ENCODE peak calls at places on chromosomes 11 and 22, in ten cellular contexts. G, Z, R, C, W, B, K, I, A and F are unnamed samples.

GRCh38 chr11:74453373-74453975 is 13.9 kb downstream of the KCNE3 start:
- DNase-seq in G (peak), Z (peak), R (peak), C (peak), W (peak), B (peak), K (peak), I (peak), A (peak), F (peak)

GRCh38 chr22:42907404-42908081 is 50.5 kb upstream of the ARFGAP3 start:
- DNase-seq in G (no peak), Z (no peak), R (no peak), C (no peak), W (no peak), B (no peak), K (no peak), I (no peak), A (peak), F (no peak)

GRCh38 chr11:39673994-39674393 is 1785.5 kb downstream of the LRRC4C start:
- DNase-seq in G (no peak), Z (no peak), R (no peak), C (no peak), W (no peak), B (no peak), K (no peak), I (no peak), A (no peak), F (no peak)

GRCh38 chr11:83510530-83511449 is 224.6 kb upstream of the CCDC90B start:
- DNase-seq in G (no peak), Z (no peak), R (no peak), C (no peak), W (no peak), B (no peak), K (no peak), I (no peak), A (no peak), F (no peak)

GRCh38 chr11:41018224-41018623 is 441.2 kb downstream of the LRRC4C start:
- DNase-seq in G (no peak), Z (no peak), R (no peak), C (no peak), W (no peak), B (no peak), K (no peak), I (no peak), A (no peak), F (no peak)

GRCh38 chr11:116461789-116462188 is 311.0 kb downstream of the BUD13 start:
- DNase-seq in G (no peak), Z (no peak), R (no peak), C (no peak), W (no peak), B (no peak), K (no peak), I (peak), A (no peak), F (no peak)

GRCh38 chr11:132886335-132886734 is 646.0 kb downstream of the OPCML start:
- DNase-seq in G (no peak), Z (no peak), R (no peak), C (no peak), W (no peak), B (peak), K (no peak), I (no peak), A (no peak), F (no peak)

GRCh38 chr11:17930544-17931144 is 82.2 kb downstream of the SERGEF start:
- DNase-seq in G (no peak), Z (no peak), R (no peak), C (no peak), W (no peak), B (no peak), K (no peak), I (peak), A (no peak), F (no peak)

GRCh38 chr11:120719348-120719747 is 207.8 kb downstream of the GRIK4 start:
- DNase-seq in G (no peak), Z (no peak), R (no peak), C (no peak), W (no peak), B (no peak), K (no peak), I (no peak), A (no peak), F (no peak)

GRCh38 chr11:8408151-8408930 is 144.7 kb upstream of the LMO1 start:
- DNase-seq in G (no peak), Z (no peak), R (no peak), C (no peak), W (no peak), B (no peak), K (no peak), I (no peak), A (no peak), F (no peak)

GRCh38 chr22:42263944-42264343 is 6.5 kb downstream of the TCF20 start:
- DNase-seq in G (no peak), Z (no peak), R (no peak), C (no peak), W (no peak), B (no peak), K (no peak), I (no peak), A (no peak), F (no peak)

GRCh38 chr22:49968831-49969661 is 8.5 kb downstream of the PIM3 start:
- DNase-seq in G (peak), Z (no peak), R (no peak), C (no peak), W (peak), B (no peak), K (no peak), I (no peak), A (peak), F (peak)

GRCh38 chr22:46129390-46130041 is 20.8 kb upstream of the PPARA start:
- DNase-seq in G (no peak), Z (no peak), R (no peak), C (no peak), W (peak), B (no peak), K (no peak), I (peak), A (no peak), F (no peak)

GRCh38 chr11:9314291-9315077 is at the start of gene TMEM41B:
- DNase-seq in G (peak), Z (peak), R (peak), C (peak), W (peak), B (peak), K (peak), I (peak), A (peak), F (peak)

GRCh38 chr22:32202539-32203180 is 2.2 kb downstream of the RFPL2 start:
- DNase-seq in G (no peak), Z (no peak), R (peak), C (peak), W (no peak), B (peak), K (peak), I (peak), A (no peak), F (no peak)

GRCh38 chr11:60118333-60118732 is 29.9 kb downstream of the MS4A2 start:
- DNase-seq in G (no peak), Z (no peak), R (no peak), C (no peak), W (no peak), B (no peak), K (no peak), I (peak), A (no peak), F (no peak)

GRCh38 chr11:115709297-115709696 is 205.1 kb upstream of the CADM1 start:
- DNase-seq in G (no peak), Z (no peak), R (no peak), C (no peak), W (no peak), B (no peak), K (no peak), I (peak), A (no peak), F (no peak)

GRCh38 chr22:50035131-50035881 is 22.7 kb upstream of the IL17REL start:
- DNase-seq in G (no peak), Z (no peak), R (no peak), C (no peak), W (no peak), B (no peak), K (no peak), I (no peak), A (no peak), F (no peak)

GRCh38 chr22:44276706-44277403 is 35.9 kb downstream of the SHISAL1 start:
- DNase-seq in G (no peak), Z (no peak), R (no peak), C (no peak), W (no peak), B (no peak), K (no peak), I (no peak), A (no peak), F (no peak)

GRCh38 chr11:94647926-94648325 is 80.8 kb downstream of the PIWIL4 start:
- DNase-seq in G (no peak), Z (no peak), R (no peak), C (no peak), W (no peak), B (no peak), K (no peak), I (no peak), A (no peak), F (no peak)

GRCh38 chr22:19643448-19644313 is 70.6 kb upstream of the SEPTIN5 start:
- DNase-seq in G (no peak), Z (no peak), R (no peak), C (no peak), W (no peak), B (peak), K (no peak), I (peak), A (no peak), F (no peak)

GRCh38 chr11:112289588-112290461 is 29.2 kb upstream of the PLET1 start:
- DNase-seq in G (peak), Z (no peak), R (no peak), C (peak), W (peak), B (peak), K (peak), I (peak), A (peak), F (no peak)

GRCh38 chr11:59368238-59369022 is 9.7 kb downstream of the OR5AN1 start:
- DNase-seq in G (no peak), Z (no peak), R (no peak), C (no peak), W (no peak), B (no peak), K (no peak), I (peak), A (no peak), F (no peak)

GRCh38 chr11:125070699-125071254 is 7.7 kb downstream of the SLC37A2 start:
- DNase-seq in G (no peak), Z (no peak), R (peak), C (peak), W (peak), B (peak), K (no peak), I (peak), A (peak), F (peak)

GRCh38 chr11:123194308-123195181 is 503 bp downstream of the CLMP start:
- DNase-seq in G (no peak), Z (no peak), R (no peak), C (no peak), W (peak), B (peak), K (peak), I (peak), A (no peak), F (peak)

GRCh38 chr11:14894657-14895598 is 2.9 kb upstream of the CYP2R1 start:
- DNase-seq in G (no peak), Z (no peak), R (no peak), C (no peak), W (peak), B (peak), K (no peak), I (peak), A (no peak), F (peak)

DNA sequence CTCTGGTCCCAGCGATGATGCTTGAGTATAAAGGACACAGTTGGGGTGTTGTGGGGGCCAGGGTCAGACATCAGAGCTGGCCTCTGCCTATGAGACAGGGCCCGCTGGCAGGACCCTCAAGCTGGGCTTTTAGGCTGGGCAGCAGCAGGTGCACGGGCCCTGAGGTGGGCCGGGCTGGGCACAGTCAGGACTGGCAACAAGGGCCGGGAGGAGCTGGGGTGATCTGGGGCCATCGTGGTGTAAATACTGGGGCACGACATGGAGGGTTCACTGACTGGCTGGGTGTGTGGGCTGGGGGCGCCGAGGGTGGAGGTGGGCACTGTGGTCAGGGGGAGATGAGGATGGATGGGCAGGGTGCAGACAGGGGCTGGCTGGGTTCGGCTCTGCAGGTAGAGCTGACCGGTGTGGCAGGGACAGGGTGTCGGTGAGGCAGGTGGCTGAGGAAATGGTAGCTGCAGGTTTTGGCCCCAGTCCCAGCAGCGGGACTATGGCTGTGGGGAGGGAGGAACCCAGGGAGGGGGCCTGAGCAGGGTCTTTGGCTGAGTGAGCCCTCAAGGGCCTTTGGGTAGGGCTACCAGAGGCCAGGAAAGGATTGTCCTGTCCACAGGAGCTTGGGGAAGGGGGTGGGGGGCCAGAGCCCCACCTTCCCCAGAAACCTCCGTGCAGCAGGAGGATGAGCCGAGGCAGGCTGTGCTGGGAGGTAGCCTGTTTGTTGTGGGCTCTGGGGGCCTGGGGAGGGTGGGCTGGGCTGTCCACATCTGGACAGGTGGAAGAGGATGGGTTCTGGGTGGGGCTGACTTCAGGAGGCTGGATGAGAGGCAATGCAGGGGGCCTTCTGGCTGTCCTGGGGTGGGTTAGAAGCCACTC is 81.4 kb downstream of the KCNQ1 start:
- DNase-seq in G (no peak), Z (no peak), R (no peak), C (peak), W (peak), B (no peak), K (no peak), I (no peak), A (no peak), F (peak)
- H3K4me3 ChIP-seq in G (no peak), Z (no peak), R (no peak), C (no peak), W (no peak), B (no peak), K (no peak), I (no peak), A (no peak), F (no peak)

GRCh38 chr11:119237515-119237914 is 31.4 kb downstream of the CBL start:
- DNase-seq in G (no peak), Z (no peak), R (no peak), C (no peak), W (no peak), B (no peak), K (no peak), I (no peak), A (no peak), F (no peak)
- H3K4me3 ChIP-seq in G (no peak), Z (no peak), R (no peak), C (no peak), W (no peak), B (no peak), K (no peak), I (no peak), A (no peak), F (no peak)

GRCh38 chr11:62879554-62879953 is 1.1 kb upstream of the SLC3A2 start:
- DNase-seq in G (no peak), Z (no peak), R (no peak), C (no peak), W (peak), B (no peak), K (no peak), I (peak), A (peak), F (peak)
- H3K4me3 ChIP-seq in G (no peak), Z (no peak), R (peak), C (no peak), W (peak), B (peak), K (no peak), I (peak), A (peak), F (peak)

DNA sequence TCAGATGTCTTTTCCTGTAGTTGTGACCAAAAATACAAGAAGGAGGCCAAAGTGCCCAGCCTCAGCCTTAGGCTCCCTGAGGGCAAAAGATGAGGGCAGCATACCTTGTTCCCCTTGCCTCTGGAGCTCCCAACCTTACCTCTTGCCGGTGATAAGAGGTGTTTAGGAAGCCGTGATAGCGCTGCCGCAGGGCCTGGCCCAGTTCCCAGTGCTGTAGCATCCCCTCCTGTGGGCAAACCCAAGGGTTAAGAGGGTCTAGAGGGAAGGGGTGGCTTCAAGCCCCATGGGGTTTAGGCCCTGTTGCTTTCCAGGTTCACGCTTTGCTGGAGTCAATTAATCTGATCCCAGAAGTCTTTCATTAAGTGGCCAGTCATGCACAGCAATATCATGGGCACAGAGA is 1.1 kb downstream of the ACP2 start:
- DNase-seq in G (no peak), Z (no peak), R (no peak), C (no peak), W (no peak), B (no peak), K (no peak), I (no peak), A (no peak), F (no peak)
- H3K4me3 ChIP-seq in G (no peak), Z (no peak), R (peak), C (no peak), W (peak), B (peak), K (peak), I (peak), A (peak), F (peak)

DNA sequence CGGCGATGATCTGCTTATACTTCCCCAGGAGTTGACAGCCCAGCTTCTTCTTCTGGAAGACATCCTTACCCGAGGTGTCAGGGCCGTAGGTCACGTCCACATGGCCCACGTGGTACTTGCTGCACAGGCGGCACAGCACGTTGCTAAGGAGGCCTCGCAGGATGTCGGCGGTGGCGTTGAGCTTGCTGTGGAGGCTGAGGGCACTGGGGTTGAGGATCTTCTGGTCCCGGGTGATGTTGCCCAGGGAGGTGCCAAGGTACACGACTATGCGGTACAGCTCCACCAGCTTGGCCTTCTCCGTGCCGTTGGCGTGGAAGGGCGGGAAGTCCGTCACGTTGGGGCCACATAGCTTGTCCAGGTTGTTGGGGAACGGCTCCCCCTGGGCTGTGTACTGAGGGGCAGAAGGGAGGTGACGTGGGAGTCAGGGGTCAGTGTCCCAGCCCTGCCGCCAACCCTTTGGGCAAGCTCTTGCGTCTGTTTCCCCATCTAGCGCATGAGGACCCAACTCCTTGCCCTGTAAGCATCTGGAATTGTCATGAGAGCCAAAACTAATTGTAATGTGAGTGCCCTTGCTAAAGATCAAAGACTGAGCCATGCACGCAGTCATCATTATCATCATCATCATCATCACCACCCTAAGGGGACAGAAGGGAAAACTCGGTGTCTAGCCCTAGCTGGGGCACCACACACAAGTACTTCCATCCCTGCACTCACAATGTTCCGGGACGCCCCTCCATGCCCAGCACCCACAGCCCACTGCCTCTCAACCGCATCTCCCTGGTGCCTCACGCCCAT is 2.7 kb downstream of the LIF start:
- DNase-seq in G (no peak), Z (no peak), R (no peak), C (no peak), W (no peak), B (no peak), K (no peak), I (no peak), A (no peak), F (no peak)
- H3K4me3 ChIP-seq in G (no peak), Z (no peak), R (no peak), C (no peak), W (no peak), B (no peak), K (peak), I (no peak), A (no peak), F (no peak)

GRCh38 chr11:47850337-47850736 is 2.2 kb upstream of the NUP160 start:
- DNase-seq in G (no peak), Z (no peak), R (no peak), C (no peak), W (no peak), B (no peak), K (no peak), I (peak), A (no peak), F (no peak)
- H3K4me3 ChIP-seq in G (no peak), Z (no peak), R (no peak), C (no peak), W (no peak), B (no peak), K (no peak), I (no peak), A (no peak), F (no peak)

GRCh38 chr11:63997104-63997700 is 11.0 kb downstream of the OTUB1 start:
- DNase-seq in G (no peak), Z (no peak), R (no peak), C (no peak), W (no peak), B (no peak), K (no peak), I (no peak), A (no peak), F (no peak)
- H3K4me3 ChIP-seq in G (no peak), Z (no peak), R (no peak), C (no peak), W (no peak), B (no peak), K (no peak), I (no peak), A (no peak), F (no peak)